ENCODE peak calls at places on chromosomes 5 and 9, in nine cellular contexts. One of them, this sample, is unnamed.

GRCh38 chr5:151198861-151199260 is 25.0 kb downstream of the CCDC69 start:
- DNase-seq in CD8-positive, alpha-beta T cell: no peak
- DNase-seq in Caco-2: peak; percentile 28
- DNase-seq in foreskin fibroblast: no peak
- DNase-seq in fibroblast of pulmonary artery: no peak
- DNase-seq in IMR-90: no peak
- DNase-seq in left ventricle myocardium inferior: no peak
- DNase-seq in body of pancreas: no peak
- DNase-seq in endodermal cell: no peak
- DNase-seq in this sample: no peak

GRCh38 chr5:124645396-124645795 is 101.0 kb downstream of the ZNF608 start:
- DNase-seq in CD8-positive, alpha-beta T cell: no peak
- DNase-seq in endodermal cell: no peak
- DNase-seq in foreskin fibroblast: no peak
- DNase-seq in fibroblast of pulmonary artery: no peak
- DNase-seq in body of pancreas: no peak
- DNase-seq in Caco-2: no peak
- DNase-seq in left ventricle myocardium inferior: no peak
- DNase-seq in IMR-90: no peak
- DNase-seq in this sample: no peak

GRCh38 chr5:73507062-73507461 is 8.8 kb downstream of the BTF3 start:
- DNase-seq in fibroblast of pulmonary artery: peak; percentile 55
- DNase-seq in foreskin fibroblast: no peak
- DNase-seq in CD8-positive, alpha-beta T cell: no peak
- DNase-seq in left ventricle myocardium inferior: no peak
- DNase-seq in IMR-90: no peak
- DNase-seq in endodermal cell: no peak
- DNase-seq in body of pancreas: no peak
- DNase-seq in Caco-2: no peak
- DNase-seq in this sample: no peak

GRCh38 chr5:111781200-111781599 is 24.2 kb upstream of the NREP start:
- DNase-seq in fibroblast of pulmonary artery: peak; percentile 57
- DNase-seq in left ventricle myocardium inferior: peak; percentile 48
- DNase-seq in Caco-2: no peak
- DNase-seq in endodermal cell: no peak
- DNase-seq in CD8-positive, alpha-beta T cell: no peak
- DNase-seq in body of pancreas: no peak
- DNase-seq in IMR-90: peak; percentile 67
- DNase-seq in foreskin fibroblast: no peak
- DNase-seq in this sample: peak; percentile 71

GRCh38 chr9:14313378-14313940 is 482 bp downstream of the NFIB start:
- DNase-seq in fibroblast of pulmonary artery: no peak
- DNase-seq in endodermal cell: peak; percentile 84
- DNase-seq in body of pancreas: peak; percentile 47
- DNase-seq in IMR-90: peak; percentile 31
- DNase-seq in foreskin fibroblast: peak; percentile 12
- DNase-seq in left ventricle myocardium inferior: no peak
- DNase-seq in CD8-positive, alpha-beta T cell: no peak
- DNase-seq in Caco-2: no peak
- DNase-seq in this sample: peak; percentile 61

GRCh38 chr5:160464466-160464797 is 42.8 kb downstream of the PTTG1 start:
- DNase-seq in Caco-2: no peak
- DNase-seq in body of pancreas: no peak
- DNase-seq in foreskin fibroblast: no peak
- DNase-seq in IMR-90: no peak
- DNase-seq in endodermal cell: no peak
- DNase-seq in CD8-positive, alpha-beta T cell: no peak
- DNase-seq in fibroblast of pulmonary artery: no peak
- DNase-seq in left ventricle myocardium inferior: no peak
- DNase-seq in this sample: no peak

GRCh38 chr5:123756325-123756664 is 244.3 kb downstream of the CSNK1G3 start:
- DNase-seq in Caco-2: no peak
- DNase-seq in endodermal cell: no peak
- DNase-seq in fibroblast of pulmonary artery: no peak
- DNase-seq in left ventricle myocardium inferior: no peak
- DNase-seq in foreskin fibroblast: no peak
- DNase-seq in IMR-90: no peak
- DNase-seq in body of pancreas: no peak
- DNase-seq in CD8-positive, alpha-beta T cell: no peak
- DNase-seq in this sample: peak; percentile 37

GRCh38 chr9:113155911-113156559 is 5.2 kb downstream of the SLC31A2 start:
- DNase-seq in fibroblast of pulmonary artery: no peak
- DNase-seq in body of pancreas: no peak
- DNase-seq in Caco-2: no peak
- DNase-seq in endodermal cell: no peak
- DNase-seq in IMR-90: no peak
- DNase-seq in foreskin fibroblast: no peak
- DNase-seq in left ventricle myocardium inferior: no peak
- DNase-seq in CD8-positive, alpha-beta T cell: no peak
- DNase-seq in this sample: no peak

GRCh38 chr5:59648038-59648831 is 245.3 kb downstream of the PDE4D start:
- DNase-seq in body of pancreas: no peak
- DNase-seq in foreskin fibroblast: no peak
- DNase-seq in left ventricle myocardium inferior: no peak
- DNase-seq in Caco-2: no peak
- DNase-seq in endodermal cell: no peak
- DNase-seq in CD8-positive, alpha-beta T cell: no peak
- DNase-seq in fibroblast of pulmonary artery: no peak
- DNase-seq in IMR-90: no peak
- DNase-seq in this sample: no peak

GRCh38 chr5:169374761-169375160 is 73.8 kb upstream of the SLIT3 start:
- DNase-seq in IMR-90: no peak
- DNase-seq in left ventricle myocardium inferior: no peak
- DNase-seq in endodermal cell: no peak
- DNase-seq in foreskin fibroblast: no peak
- DNase-seq in body of pancreas: no peak
- DNase-seq in CD8-positive, alpha-beta T cell: no peak
- DNase-seq in Caco-2: no peak
- DNase-seq in fibroblast of pulmonary artery: no peak
- DNase-seq in this sample: no peak

GRCh38 chr9:127572961-127573727 is 38.9 kb upstream of the STXBP1 start:
- DNase-seq in Caco-2: no peak
- DNase-seq in left ventricle myocardium inferior: no peak
- DNase-seq in body of pancreas: no peak
- DNase-seq in foreskin fibroblast: peak; percentile 74
- DNase-seq in CD8-positive, alpha-beta T cell: no peak
- DNase-seq in fibroblast of pulmonary artery: peak; percentile 89
- DNase-seq in endodermal cell: no peak
- DNase-seq in IMR-90: peak; percentile 85
- DNase-seq in this sample: peak; percentile 71

GRCh38 chr5:29367176-29367833 is 1826.2 kb upstream of the CDH6 start:
- DNase-seq in fibroblast of pulmonary artery: no peak
- DNase-seq in IMR-90: no peak
- DNase-seq in Caco-2: peak; percentile 26
- DNase-seq in foreskin fibroblast: no peak
- DNase-seq in endodermal cell: peak; percentile 61
- DNase-seq in CD8-positive, alpha-beta T cell: no peak
- DNase-seq in left ventricle myocardium inferior: no peak
- DNase-seq in body of pancreas: no peak
- DNase-seq in this sample: no peak

GRCh38 chr5:73388371-73388684 is 60.2 kb downstream of the FOXD1 start:
- DNase-seq in CD8-positive, alpha-beta T cell: no peak
- DNase-seq in IMR-90: peak; percentile 63
- DNase-seq in left ventricle myocardium inferior: no peak
- DNase-seq in fibroblast of pulmonary artery: no peak
- DNase-seq in foreskin fibroblast: no peak
- DNase-seq in Caco-2: no peak
- DNase-seq in endodermal cell: no peak
- DNase-seq in body of pancreas: no peak
- DNase-seq in this sample: peak; percentile 57

GRCh38 chr5:150648294-150649107 is 8.0 kb downstream of the SYNPO start:
- DNase-seq in left ventricle myocardium inferior: no peak
- DNase-seq in IMR-90: no peak
- DNase-seq in fibroblast of pulmonary artery: no peak
- DNase-seq in Caco-2: no peak
- DNase-seq in endodermal cell: no peak
- DNase-seq in foreskin fibroblast: no peak
- DNase-seq in body of pancreas: no peak
- DNase-seq in CD8-positive, alpha-beta T cell: no peak
- DNase-seq in this sample: no peak

GRCh38 chr5:103923616-103924168 is 361.1 kb upstream of the NUDT12 start:
- DNase-seq in body of pancreas: no peak
- DNase-seq in fibroblast of pulmonary artery: no peak
- DNase-seq in left ventricle myocardium inferior: no peak
- DNase-seq in Caco-2: no peak
- DNase-seq in endodermal cell: no peak
- DNase-seq in IMR-90: no peak
- DNase-seq in CD8-positive, alpha-beta T cell: no peak
- DNase-seq in foreskin fibroblast: no peak
- DNase-seq in this sample: no peak

GRCh38 chr9:87701931-87702421 is 23.9 kb upstream of the CTSL start:
- DNase-seq in fibroblast of pulmonary artery: no peak
- DNase-seq in CD8-positive, alpha-beta T cell: no peak
- DNase-seq in IMR-90: no peak
- DNase-seq in body of pancreas: no peak
- DNase-seq in endodermal cell: peak; percentile 73
- DNase-seq in left ventricle myocardium inferior: no peak
- DNase-seq in foreskin fibroblast: no peak
- DNase-seq in Caco-2: no peak
- DNase-seq in this sample: peak; percentile 33

GRCh38 chr5:1468629-1469527 is 23.6 kb upstream of the SLC6A3 start:
- DNase-seq in foreskin fibroblast: no peak
- DNase-seq in CD8-positive, alpha-beta T cell: no peak
- DNase-seq in Caco-2: no peak
- DNase-seq in left ventricle myocardium inferior: no peak
- DNase-seq in endodermal cell: peak; percentile 55
- DNase-seq in IMR-90: no peak
- DNase-seq in fibroblast of pulmonary artery: no peak
- DNase-seq in body of pancreas: no peak
- DNase-seq in this sample: no peak
- TF ChIP-seq CTCF in foreskin fibroblast: no peak
- TF ChIP-seq CTCF in CD8-positive, alpha-beta T cell: no peak
- TF ChIP-seq CTCF in Caco-2: no peak
- TF ChIP-seq CTCF in left ventricle myocardium inferior: no peak
- TF ChIP-seq CTCF in endodermal cell: peak; percentile 39
- TF ChIP-seq CTCF in IMR-90: no peak
- TF ChIP-seq CTCF in fibroblast of pulmonary artery: no peak
- TF ChIP-seq CTCF in body of pancreas: no peak
- TF ChIP-seq CTCF in this sample: no peak

GRCh38 chr9:133972041-133972970 is 19.8 kb downstream of the VAV2 start:
- DNase-seq in Caco-2: peak; percentile 84
- DNase-seq in body of pancreas: no peak
- DNase-seq in IMR-90: no peak
- DNase-seq in fibroblast of pulmonary artery: no peak
- DNase-seq in left ventricle myocardium inferior: no peak
- DNase-seq in foreskin fibroblast: no peak
- DNase-seq in CD8-positive, alpha-beta T cell: no peak
- DNase-seq in endodermal cell: no peak
- DNase-seq in this sample: no peak
- H3K4me3 ChIP-seq in Caco-2: no peak overlapping the region
- H3K4me3 ChIP-seq in body of pancreas: no peak overlapping the region
- H3K4me3 ChIP-seq in IMR-90: no peak overlapping the region
- H3K4me3 ChIP-seq in fibroblast of pulmonary artery: no peak overlapping the region
- H3K4me3 ChIP-seq in left ventricle myocardium inferior: no peak overlapping the region
- H3K4me3 ChIP-seq in foreskin fibroblast: no peak overlapping the region
- H3K4me3 ChIP-seq in CD8-positive, alpha-beta T cell: no peak overlapping the region
- H3K4me3 ChIP-seq in endodermal cell: no peak overlapping the region
- H3K4me3 ChIP-seq in this sample: no peak overlapping the region

GRCh38 chr5:39309534-39309933 is 54.8 kb downstream of the C9 start:
- DNase-seq in IMR-90: no peak
- DNase-seq in endodermal cell: no peak
- DNase-seq in foreskin fibroblast: no peak
- DNase-seq in left ventricle myocardium inferior: no peak
- DNase-seq in Caco-2: no peak
- DNase-seq in body of pancreas: no peak
- DNase-seq in fibroblast of pulmonary artery: no peak
- DNase-seq in CD8-positive, alpha-beta T cell: no peak
- DNase-seq in this sample: no peak

GRCh38 chr5:39319395-39319794 is 44.9 kb downstream of the C9 start:
- DNase-seq in left ventricle myocardium inferior: no peak
- DNase-seq in Caco-2: no peak
- DNase-seq in endodermal cell: no peak
- DNase-seq in fibroblast of pulmonary artery: no peak
- DNase-seq in body of pancreas: no peak
- DNase-seq in CD8-positive, alpha-beta T cell: no peak
- DNase-seq in IMR-90: no peak
- DNase-seq in foreskin fibroblast: no peak
- DNase-seq in this sample: no peak

GRCh38 chr5:39315995-39316394 is 48.3 kb downstream of the C9 start:
- DNase-seq in body of pancreas: no peak
- DNase-seq in foreskin fibroblast: no peak
- DNase-seq in Caco-2: no peak
- DNase-seq in fibroblast of pulmonary artery: no peak
- DNase-seq in left ventricle myocardium inferior: no peak
- DNase-seq in IMR-90: no peak
- DNase-seq in endodermal cell: no peak
- DNase-seq in CD8-positive, alpha-beta T cell: no peak
- DNase-seq in this sample: no peak

GRCh38 chr5:39314591-39314990 is 49.7 kb downstream of the C9 start:
- DNase-seq in IMR-90: no peak
- DNase-seq in endodermal cell: no peak
- DNase-seq in CD8-positive, alpha-beta T cell: no peak
- DNase-seq in fibroblast of pulmonary artery: no peak
- DNase-seq in body of pancreas: no peak
- DNase-seq in left ventricle myocardium inferior: no peak
- DNase-seq in Caco-2: no peak
- DNase-seq in foreskin fibroblast: no peak
- DNase-seq in this sample: no peak
- TF ChIP-seq CTCF in IMR-90: no peak
- TF ChIP-seq CTCF in endodermal cell: peak; percentile 51
- TF ChIP-seq CTCF in CD8-positive, alpha-beta T cell: no peak
- TF ChIP-seq CTCF in fibroblast of pulmonary artery: peak; percentile 1
- TF ChIP-seq CTCF in body of pancreas: no peak
- TF ChIP-seq CTCF in left ventricle myocardium inferior: no peak
- TF ChIP-seq CTCF in Caco-2: peak; percentile 6
- TF ChIP-seq CTCF in foreskin fibroblast: no peak
- TF ChIP-seq CTCF in this sample: no peak

GRCh38 chr9:78238061-78239038 is 2.5 kb downstream of the CEP78 start:
- DNase-seq in left ventricle myocardium inferior: no peak
- DNase-seq in IMR-90: no peak
- DNase-seq in Caco-2: no peak
- DNase-seq in endodermal cell: no peak
- DNase-seq in foreskin fibroblast: no peak
- DNase-seq in CD8-positive, alpha-beta T cell: peak; percentile 14
- DNase-seq in fibroblast of pulmonary artery: no peak
- DNase-seq in body of pancreas: no peak
- DNase-seq in this sample: no peak

GRCh38 chr9:78235771-78236510 is at the start of gene CEP78:
- DNase-seq in IMR-90: peak; percentile 92
- DNase-seq in Caco-2: peak; percentile 80
- DNase-seq in CD8-positive, alpha-beta T cell: peak; percentile 78
- DNase-seq in left ventricle myocardium inferior: peak; percentile 92
- DNase-seq in endodermal cell: peak; percentile 97
- DNase-seq in fibroblast of pulmonary artery: peak; percentile 95
- DNase-seq in foreskin fibroblast: peak; percentile 93
- DNase-seq in body of pancreas: peak; percentile 92
- DNase-seq in this sample: peak; percentile 95

GRCh38 chr9:78236511-78236950 is 656 bp downstream of the CEP78 start:
- DNase-seq in endodermal cell: no peak
- DNase-seq in foreskin fibroblast: no peak
- DNase-seq in left ventricle myocardium inferior: no peak
- DNase-seq in fibroblast of pulmonary artery: peak; percentile 7
- DNase-seq in body of pancreas: no peak
- DNase-seq in CD8-positive, alpha-beta T cell: no peak
- DNase-seq in Caco-2: no peak
- DNase-seq in IMR-90: no peak
- DNase-seq in this sample: no peak

GRCh38 chr9:78235296-78235770 is 542 bp upstream of the CEP78 start:
- DNase-seq in fibroblast of pulmonary artery: peak; percentile 42
- DNase-seq in left ventricle myocardium inferior: no peak
- DNase-seq in endodermal cell: no peak
- DNase-seq in body of pancreas: no peak
- DNase-seq in Caco-2: no peak
- DNase-seq in foreskin fibroblast: no peak
- DNase-seq in IMR-90: peak; percentile 20
- DNase-seq in CD8-positive, alpha-beta T cell: no peak
- DNase-seq in this sample: peak; percentile 50

GRCh38 chr9:78234810-78235209 is 1.1 kb upstream of the CEP78 start:
- DNase-seq in Caco-2: no peak
- DNase-seq in CD8-positive, alpha-beta T cell: no peak
- DNase-seq in body of pancreas: no peak
- DNase-seq in fibroblast of pulmonary artery: peak; percentile 63
- DNase-seq in endodermal cell: no peak
- DNase-seq in foreskin fibroblast: peak; percentile 26
- DNase-seq in IMR-90: peak; percentile 39
- DNase-seq in left ventricle myocardium inferior: no peak
- DNase-seq in this sample: peak; percentile 8
- H3K4me3 ChIP-seq in Caco-2: no peak overlapping the region
- H3K4me3 ChIP-seq in CD8-positive, alpha-beta T cell: no peak overlapping the region
- H3K4me3 ChIP-seq in body of pancreas: no peak overlapping the region
- H3K4me3 ChIP-seq in fibroblast of pulmonary artery: peak overlapping the region; percentile 66
- H3K4me3 ChIP-seq in endodermal cell: peak overlapping the region; percentile 89
- H3K4me3 ChIP-seq in foreskin fibroblast: peak overlapping the region; percentile 74
- H3K4me3 ChIP-seq in IMR-90: peak overlapping the region; percentile 90
- H3K4me3 ChIP-seq in left ventricle myocardium inferior: peak overlapping the region; percentile 99
- H3K4me3 ChIP-seq in this sample: peak overlapping the region; percentile 89